ENCODE peak calls at places on chromosomes 1 and 21, in ten cellular contexts. V is effector memory CD4-positive, alpha-beta T cell; F is activated CD4-positive, alpha-beta T cell treated with anti-CD3 and anti-CD28 coated beads, Interleukin-2, amount 50 U/mL, for 1 hour; U is AG09309; K is HS-27A; X is NCI-H1694; A is effector CD4-positive, alpha-beta T cell; P is endothelial cell; C is left ventricle myocardium inferior; D is GM13977. S is an unnamed sample.

GRCh38 chr1:178781549-178781948 is 56.5 kb downstream of the RALGPS2 start:
- DNase-seq in V (no peak), F (no peak), U (no peak), K (no peak), X (no peak), A (no peak), P (no peak), C (no peak), D (no peak), S (no peak)

GRCh38 chr1:78884685-78885452 is 121.7 kb downstream of the ADGRL4 start:
- DNase-seq in V (no peak), F (no peak), U (no peak), K (no peak), X (no peak), A (no peak), P (no peak), C (no peak), D (no peak), S (no peak)

GRCh38 chr21:34284613-34285160 is 79.1 kb upstream of the KCNE2 start:
- DNase-seq in V (no peak), F (no peak), U (no peak), K (no peak), X (no peak), A (no peak), P (no peak), C (no peak), D (no peak), S (no peak)

GRCh38 chr1:175131100-175131499 is 61.5 kb downstream of the KIAA0040 start:
- DNase-seq in V (no peak), F (no peak), U (no peak), K (no peak), X (no peak), A (no peak), P (no peak), C (no peak), D (no peak), S (no peak)

GRCh38 chr1:93692983-93693591 is 11.4 kb upstream of the BCAR3 start:
- DNase-seq in V (no peak), F (no peak), U (no peak), K (peak), X (no peak), A (no peak), P (no peak), C (no peak), D (peak), S (no peak)

GRCh38 chr21:34031835-34032370 is 41.5 kb upstream of the MRPS6 start:
- DNase-seq in V (no peak), F (no peak), U (no peak), K (no peak), X (no peak), A (no peak), P (no peak), C (no peak), D (peak), S (no peak)

GRCh38 chr1:185487943-185488342 is 170.9 kb upstream of the IVNS1ABP start:
- DNase-seq in V (no peak), F (no peak), U (no peak), K (no peak), X (no peak), A (no peak), P (no peak), C (no peak), D (no peak), S (no peak)

GRCh38 chr1:229803601-229804217 is 177.7 kb downstream of the URB2 start:
- DNase-seq in V (no peak), F (no peak), U (no peak), K (no peak), X (no peak), A (no peak), P (no peak), C (no peak), D (no peak), S (no peak)

GRCh38 chr1:24989082-24989481 is 59.0 kb upstream of the RUNX3 start:
- DNase-seq in V (no peak), F (no peak), U (no peak), K (no peak), X (no peak), A (no peak), P (no peak), C (no peak), D (no peak), S (no peak)

GRCh38 chr21:31502537-31503143 is 156.9 kb upstream of the SOD1 start:
- DNase-seq in V (no peak), F (no peak), U (no peak), K (no peak), X (no peak), A (no peak), P (no peak), C (no peak), D (no peak), S (no peak)

GRCh38 chr1:199075792-199076191 is 437.0 kb downstream of the PTPRC start:
- DNase-seq in V (no peak), F (no peak), U (no peak), K (no peak), X (no peak), A (no peak), P (no peak), C (no peak), D (no peak), S (no peak)

GRCh38 chr1:12657060-12657866 is 13.4 kb downstream of the AADACL4 start:
- DNase-seq in V (no peak), F (no peak), U (no peak), K (no peak), X (no peak), A (no peak), P (no peak), C (no peak), D (no peak), S (no peak)

GRCh38 chr1:221415626-221416025 is 326.3 kb downstream of the DUSP10 start:
- DNase-seq in V (no peak), F (no peak), U (no peak), K (no peak), X (no peak), A (no peak), P (no peak), C (no peak), D (no peak), S (no peak)

GRCh38 chr1:27862671-27863551 is 9.4 kb upstream of the THEMIS2 start:
- DNase-seq in V (no peak), F (no peak), U (peak), K (peak), X (no peak), A (no peak), P (peak), C (peak), D (no peak), S (no peak)

GRCh38 chr1:178634445-178634844 is 90.6 kb upstream of the RALGPS2 start:
- DNase-seq in V (no peak), F (no peak), U (no peak), K (no peak), X (no peak), A (no peak), P (no peak), C (peak), D (no peak), S (no peak)

GRCh38 chr1:39646232-39647081 is 7.0 kb upstream of the HEYL start:
- DNase-seq in V (no peak), F (no peak), U (no peak), K (no peak), X (peak), A (no peak), P (no peak), C (peak), D (no peak), S (no peak)

GRCh38 chr21:39317134-39318090 is 4.0 kb upstream of the BRWD1 start:
- DNase-seq in V (no peak), F (no peak), U (no peak), K (no peak), X (no peak), A (no peak), P (no peak), C (no peak), D (no peak), S (no peak)

GRCh38 chr1:64136296-64136695 is 67.1 kb upstream of the UBE2U start:
- DNase-seq in V (no peak), F (no peak), U (no peak), K (no peak), X (no peak), A (no peak), P (no peak), C (no peak), D (no peak), S (no peak)

GRCh38 chr1:245155186-245156040 is 628 bp downstream of the KIF26B start:
- DNase-seq in V (no peak), F (no peak), U (no peak), K (no peak), X (peak), A (no peak), P (peak), C (no peak), D (peak), S (no peak)

GRCh38 chr1:69947837-69948236 is 257.5 kb downstream of the LRRC40 start:
- DNase-seq in V (no peak), F (no peak), U (no peak), K (no peak), X (no peak), A (no peak), P (no peak), C (no peak), D (no peak), S (no peak)

GRCh38 chr1:91736146-91736998 is 149.6 kb downstream of the TGFBR3 start:
- DNase-seq in V (no peak), F (no peak), U (no peak), K (no peak), X (no peak), A (no peak), P (no peak), C (no peak), D (no peak), S (no peak)

GRCh38 chr1:98046031-98046641 is 125.3 kb upstream of the DPYD start:
- DNase-seq in V (no peak), F (no peak), U (no peak), K (no peak), X (no peak), A (no peak), P (peak), C (no peak), D (no peak), S (no peak)

S was measured in T-helper 17 cell.